ENCODE peak calls at places on chromosome 5, in four cellular contexts. M, N, Y and P are unnamed samples.

GRCh38 chr5:4258170-4258569 is 662.5 kb downstream of the IRX1 start:
- DNase-seq in M (no peak), N (no peak), Y (no peak), P (no peak)

GRCh38 chr5:138503487-138504270 is 38.4 kb downstream of the EGR1 start:
- DNase-seq in Y (peak), N (peak), M (peak), P (no peak)

GRCh38 chr5:97751556-97751955 is 568.5 kb upstream of the RIOK2 start:
- DNase-seq in N (no peak), Y (no peak), M (no peak), P (no peak)

GRCh38 chr5:180521101-180521500 is 26.9 kb downstream of the CNOT6 start:
- DNase-seq in M (no peak), N (no peak), Y (no peak), P (no peak)

GRCh38 chr5:98492258-98492657 is 281.2 kb upstream of the RGMB start:
- DNase-seq in M (no peak), Y (peak), N (no peak), P (no peak)

GRCh38 chr5:71971862-71972261 is 135.4 kb upstream of the MAP1B start:
- DNase-seq in M (no peak), N (no peak), Y (no peak), P (no peak)

GRCh38 chr5:65693121-65693520 is 28.8 kb downstream of the SGTB start:
- DNase-seq in Y (no peak), M (no peak), N (no peak), P (no peak)

GRCh38 chr5:154044099-154044498 is 5.3 kb downstream of the MFAP3 start:
- DNase-seq in M (no peak), Y (no peak), N (no peak), P (no peak)

GRCh38 chr5:53031695-53032096 is 42.5 kb downstream of the ITGA2 start:
- DNase-seq in N (peak), M (no peak), Y (peak), P (no peak)

GRCh38 chr5:50744761-50745160 is 78.3 kb downstream of the PARP8 start:
- DNase-seq in M (no peak), N (no peak), Y (no peak), P (no peak)

GRCh38 chr5:153938131-153938842 is 100.4 kb downstream of the FAM114A2 start:
- DNase-seq in N (no peak), Y (no peak), M (no peak), P (no peak)

GRCh38 chr5:154487541-154487940 is 9.5 kb upstream of the HAND1 start:
- DNase-seq in Y (no peak), N (no peak), M (no peak), P (peak)

GRCh38 chr5:153153086-153153485 is 337.4 kb upstream of the GRIA1 start:
- DNase-seq in N (no peak), Y (no peak), M (no peak), P (no peak)

GRCh38 chr5:153941265-153941664 is 97.4 kb downstream of the FAM114A2 start:
- DNase-seq in Y (no peak), N (no peak), M (no peak), P (no peak)

GRCh38 chr5:6510132-6510531 is 61.5 kb downstream of the UBE2QL1 start:
- DNase-seq in Y (no peak), M (no peak), N (no peak), P (no peak)

GRCh38 chr5:117434266-117434665 is 859.6 kb upstream of the SEMA6A start:
- DNase-seq in M (no peak), Y (no peak), N (no peak), P (no peak)

GRCh38 chr5:160260881-160261815 is 31.8 kb downstream of the FABP6 start:
- DNase-seq in N (no peak), Y (peak), M (peak), P (peak)

GRCh38 chr5:178207917-178208280 is 3.6 kb downstream of the HNRNPAB start:
- DNase-seq in N (no peak), M (peak), Y (no peak), P (peak)

GRCh38 chr5:137415231-137415681 is 83.9 kb downstream of the SPOCK1 start:
- DNase-seq in N (no peak), M (no peak), Y (peak), P (no peak)

GRCh38 chr5:160213537-160213936 is 15.8 kb upstream of the FABP6 start:
- DNase-seq in Y (no peak), M (no peak), N (peak), P (no peak)

GRCh38 chr5:74167206-74167929 is 473.2 kb downstream of the ENC1 start:
- DNase-seq in N (no peak), Y (peak), M (no peak), P (no peak)
- TF ChIP-seq POLR2AphosphoS5 in N (no peak), Y (no peak), M (peak), P (no peak)

GRCh38 chr5:169200086-169200778 is 100.7 kb downstream of the SLIT3 start:
- DNase-seq in N (no peak), Y (no peak), M (no peak), P (no peak)

GRCh38 chr5:169195601-169196000 is 105.3 kb downstream of the SLIT3 start:
- DNase-seq in Y (no peak), M (no peak), N (no peak), P (no peak)

GRCh38 chr5:169196059-169196458 is 104.9 kb downstream of the SLIT3 start:
- DNase-seq in M (no peak), Y (no peak), N (no peak), P (no peak)

GRCh38 chr5:169201597-169201996 is 99.3 kb downstream of the SLIT3 start:
- DNase-seq in N (no peak), M (no peak), Y (no peak), P (no peak)

DNA sequence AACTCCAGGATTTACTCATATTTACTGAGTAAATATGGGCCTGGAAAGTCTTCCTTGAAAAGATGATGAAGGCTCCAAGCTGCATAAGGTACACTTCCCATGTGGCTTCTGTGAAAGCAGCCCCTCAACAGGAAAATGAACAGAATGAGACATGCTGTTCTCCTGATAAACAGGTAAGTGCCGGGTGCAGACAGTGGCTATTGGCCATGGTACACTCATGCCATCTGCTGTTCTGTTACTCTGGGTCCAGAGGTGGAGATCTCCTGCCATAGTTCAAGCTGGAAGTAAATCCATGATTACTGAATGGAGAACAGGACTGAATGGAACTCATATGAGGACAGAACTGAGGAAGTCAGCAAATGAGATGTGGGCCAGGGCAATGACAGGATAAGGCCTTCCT is 103.6 kb downstream of the SLIT3 start:
- DNase-seq in M (peak), Y (no peak), N (no peak), P (no peak)
- TF ChIP-seq CTCF in M (no peak), Y (no peak), N (no peak), P (no peak)

GRCh38 chr5:1132570-1132969 is 20.7 kb upstream of the SLC12A7 start:
- DNase-seq in Y (no peak), M (no peak), N (no peak), P (no peak)

GRCh38 chr5:1131726-1132125 is 19.9 kb upstream of the SLC12A7 start:
- DNase-seq in N (no peak), M (no peak), Y (no peak), P (no peak)

GRCh38 chr5:1130218-1130946 is 18.5 kb upstream of the SLC12A7 start:
- DNase-seq in N (no peak), Y (no peak), M (peak), P (no peak)

GRCh38 chr5:1129725-1130082 is 17.8 kb upstream of the SLC12A7 start:
- DNase-seq in M (peak), Y (no peak), N (no peak), P (no peak)

GRCh38 chr5:1131191-1131621 is 19.3 kb upstream of the SLC12A7 start:
- DNase-seq in Y (no peak), N (no peak), M (peak), P (no peak)
- TF ChIP-seq POLR2AphosphoS5 in Y (no peak), N (no peak), M (no peak), P (no peak)

GRCh38 chr5:58891971-58892343 is 309.1 kb downstream of the RAB3C start:
- DNase-seq in M (no peak), Y (no peak), N (no peak), P (no peak)
- TF ChIP-seq CTCF in M (no peak), Y (no peak), N (no peak), P (peak)